ENCODE peak calls at places on chromosome 15, in six cellular contexts. S, D, H, V, P and Z are unnamed samples.

GRCh38 chr15:83288381-83288801 is 3.9 kb upstream of the BNC1 start:
- DNase-seq in D (no peak), V (no peak), S (no peak), H (no peak), P (no peak), Z (no peak)

GRCh38 chr15:87817553-87817952 is 439.0 kb downstream of the NTRK3 start:
- DNase-seq in H (no peak), S (no peak), P (no peak), D (no peak), V (no peak), Z (no peak)

GRCh38 chr15:96160800-96161199 is 169.7 kb upstream of the NR2F2 start:
- DNase-seq in H (no peak), P (no peak), V (no peak), S (no peak), D (no peak), Z (no peak)

GRCh38 chr15:62026707-62027565 is 33.3 kb downstream of the VPS13C start:
- DNase-seq in H (no peak), P (no peak), D (no peak), V (no peak), S (no peak), Z (no peak)

GRCh38 chr15:68833734-68834334 is 13.1 kb upstream of the ANP32A start:
- DNase-seq in H (no peak), D (no peak), V (no peak), P (no peak), S (no peak), Z (no peak)

GRCh38 chr15:55993804-55994539 is 560 bp upstream of the NEDD4 start:
- DNase-seq in S (no peak), H (no peak), D (no peak), P (peak; percentile 50), V (peak; percentile 60), Z (no peak)

GRCh38 chr15:42800731-42801474 is 64.0 kb upstream of the CDAN1 start:
- DNase-seq in S (no peak), D (no peak), V (no peak), P (no peak), H (no peak), Z (no peak)

GRCh38 chr15:29638781-29639180 is 183.5 kb downstream of the TJP1 start:
- DNase-seq in H (no peak), S (no peak), P (no peak), V (no peak), D (no peak), Z (no peak)

GRCh38 chr15:51771773-51772172 is 20.4 kb downstream of the TMOD2 start:
- DNase-seq in H (no peak), D (no peak), P (no peak), S (no peak), V (peak; percentile 80), Z (no peak)

GRCh38 chr15:77773903-77774302 is 141.2 kb upstream of the LINGO1 start:
- DNase-seq in V (peak; percentile 27), P (no peak), D (no peak), S (no peak), H (no peak), Z (no peak)

GRCh38 chr15:73394782-73395181 is 26.0 kb upstream of the HCN4 start:
- DNase-seq in H (no peak), P (no peak), S (no peak), V (no peak), D (no peak), Z (no peak)

GRCh38 chr15:79004336-79004735 is 59.5 kb upstream of the CTSH start:
- DNase-seq in S (no peak), H (peak; percentile 71), V (no peak), P (no peak), D (peak; percentile 68), Z (peak; percentile 18)

GRCh38 chr15:58755956-58756355 is 6.4 kb upstream of the ADAM10 start:
- DNase-seq in P (no peak), D (no peak), H (no peak), V (no peak), S (no peak), Z (no peak)

GRCh38 chr15:40388941-40389823 is 6.7 kb downstream of the KNSTRN start:
- DNase-seq in H (no peak), V (no peak), S (no peak), P (no peak), D (no peak), Z (no peak)

GRCh38 chr15:58551764-58552504 is 120.1 kb downstream of the LIPC start:
- DNase-seq in V (no peak), S (peak; percentile 81), P (no peak), H (peak; percentile 75), D (peak; percentile 71), Z (peak; percentile 82)

GRCh38 chr15:77024273-77025065 is 29.5 kb downstream of the PSTPIP1 start:
- DNase-seq in P (peak; percentile 91), H (peak; percentile 86), D (peak; percentile 81), V (peak; percentile 14), S (peak; percentile 74), Z (peak; percentile 72)

GRCh38 chr15:36235173-36235572 is 344.3 kb upstream of the CDIN1 start:
- DNase-seq in S (no peak), P (no peak), V (no peak), H (no peak), D (no peak), Z (no peak)

GRCh38 chr15:91047545-91048199 is 25.3 kb upstream of the VPS33B start:
- DNase-seq in D (no peak), P (no peak), S (no peak), H (no peak), V (no peak), Z (no peak)

GRCh38 chr15:82910721-82911120 is 41.8 kb downstream of the HOMER2 start:
- DNase-seq in H (no peak), D (no peak), P (no peak), S (no peak), V (no peak), Z (no peak)

GRCh38 chr15:37093480-37094410 is 6.6 kb downstream of the MEIS2 start:
- DNase-seq in P (no peak), D (no peak), V (no peak), H (no peak), S (no peak), Z (no peak)

GRCh38 chr15:63601026-63601726 is 4.0 kb downstream of the FBXL22 start:
- DNase-seq in D (peak; percentile 65), S (peak; percentile 47), P (peak; percentile 61), H (peak; percentile 61), V (peak; percentile 11), Z (peak; percentile 55)

GRCh38 chr15:61282661-61283060 is 53.6 kb upstream of the RORA start:
- DNase-seq in V (no peak), S (no peak), P (no peak), D (no peak), H (no peak), Z (no peak)

GRCh38 chr15:28900892-28901586 is 15.3 kb downstream of the APBA2 start:
- DNase-seq in H (no peak), P (no peak), V (no peak), S (no peak), D (no peak), Z (no peak)

GRCh38 chr15:73906346-73907017 is 19.8 kb upstream of the LOXL1 start:
- DNase-seq in D (peak; percentile 47), S (no peak), V (no peak), P (no peak), H (peak; percentile 62), Z (no peak)

GRCh38 chr15:63506537-63507035 is 2.2 kb downstream of the USP3 start:
- DNase-seq in P (no peak), H (no peak), V (no peak), S (peak; percentile 58), D (no peak), Z (no peak)

GRCh38 chr15:40766906-40767837 is 2.6 kb upstream of the C15orf62 start:
- DNase-seq in D (no peak), V (no peak), S (no peak), P (no peak), H (no peak), Z (no peak)

GRCh38 chr15:26970712-26971210 is at the start of gene GABRG3:
- DNase-seq in S (no peak), D (no peak), H (no peak), V (peak; percentile 33), P (peak; percentile 32), Z (no peak)

GRCh38 chr15:67148196-67148701 is 82.8 kb downstream of the SMAD3 start:
- DNase-seq in V (peak; percentile 50), H (peak; percentile 48), D (no peak), P (no peak), S (peak; percentile 58), Z (no peak)

GRCh38 chr15:22224241-22224671 is 143.9 kb downstream of the OR4M2 start:
- DNase-seq in S (no peak), V (no peak), H (no peak), D (no peak), P (no peak), Z (no peak)

GRCh38 chr15:69780981-69781380 is 316.7 kb downstream of the TLE3 start:
- DNase-seq in P (no peak), S (no peak), H (no peak), D (no peak), V (no peak), Z (no peak)

GRCh38 chr15:100172356-100173024 is 169.3 kb downstream of the ADAMTS17 start:
- DNase-seq in H (no peak), V (no peak), S (no peak), D (no peak), P (no peak), Z (no peak)

GRCh38 chr15:64877435-64877834 is 34.3 kb upstream of the ANKDD1A start:
- DNase-seq in H (peak; percentile 70), S (peak; percentile 61), P (no peak), D (no peak), V (no peak), Z (peak; percentile 53)

GRCh38 chr15:70421197-70421482 is 323.4 kb upstream of the TLE3 start:
- DNase-seq in S (no peak), D (no peak), V (peak; percentile 57), H (no peak), P (no peak), Z (no peak)

GRCh38 chr15:49227602-49228001 is 57.6 kb downstream of the GALK2 start:
- DNase-seq in D (no peak), S (no peak), V (no peak), P (no peak), H (no peak), Z (no peak)

GRCh38 chr15:68310811-68311463 is 33.4 kb downstream of the FEM1B start:
- DNase-seq in V (no peak), P (no peak), S (peak; percentile 9), H (no peak), D (no peak), Z (no peak)

GRCh38 chr15:58538225-58538731 is 106.5 kb downstream of the LIPC start:
- DNase-seq in S (no peak), H (no peak), P (no peak), V (no peak), D (no peak), Z (no peak)

GRCh38 chr15:70132148-70132547 is 34.4 kb upstream of the TLE3 start:
- DNase-seq in P (no peak), V (no peak), S (no peak), H (peak; percentile 58), D (no peak), Z (no peak)

GRCh38 chr15:101121511-101122090 is 130.2 kb downstream of the CHSY1 start:
- DNase-seq in P (no peak), V (no peak), D (peak; percentile 77), S (peak; percentile 58), H (peak; percentile 65), Z (peak; percentile 71)

GRCh38 chr15:58002338-58003126 is 63.0 kb downstream of the ALDH1A2 start:
- DNase-seq in P (no peak), D (no peak), S (no peak), V (no peak), H (no peak), Z (no peak)